ENCODE peak calls at places on chromosomes 13 and 19, in four cellular contexts. Z, U, G and R are unnamed samples.

GRCh38 chr13:24716011-24716410 is 35.8 kb downstream of the ATP12A start:
- DNase-seq in Z (no peak), U (no peak), G (no peak), R (no peak)

GRCh38 chr19:32615569-32615968 is 34.6 kb downstream of the PDCD5 start:
- DNase-seq in Z (no peak), U (no peak), G (no peak), R (no peak)

GRCh38 chr19:16367269-16367683 is 42.6 kb downstream of the KLF2 start:
- DNase-seq in Z (no peak), U (no peak), G (no peak), R (no peak)

GRCh38 chr19:9848761-9849160 is 13.6 kb downstream of the PIN1 start:
- DNase-seq in Z (no peak), U (no peak), G (no peak), R (peak; percentile 62)

GRCh38 chr19:54147676-54148075 is 10.1 kb downstream of the CNOT3 start:
- DNase-seq in Z (peak; percentile 28), U (no peak), G (no peak), R (no peak)

GRCh38 chr13:36297600-36298338 is at the start of gene CCDC169:
- DNase-seq in Z (peak; percentile 51), U (no peak), G (peak; percentile 78), R (peak; percentile 74)

GRCh38 chr13:20350380-20350763 is 118.3 kb upstream of the GJB6 start:
- DNase-seq in Z (no peak), U (no peak), G (no peak), R (no peak)

GRCh38 chr19:15379996-15380647 is 535 bp upstream of the AKAP8 start:
- DNase-seq in Z (peak; percentile 11), U (no peak), G (peak; percentile 65), R (no peak)

GRCh38 chr19:8174706-8175105 is 25.3 kb upstream of the FBN3 start:
- DNase-seq in Z (peak; percentile 31), U (peak; percentile 65), G (no peak), R (no peak)

GRCh38 chr19:45920458-45920857 is 5.9 kb upstream of the NANOS2 start:
- DNase-seq in Z (no peak), U (no peak), G (no peak), R (no peak)

GRCh38 chr19:12202250-12202649 is 39.4 kb downstream of the ZNF136 start:
- DNase-seq in Z (no peak), U (no peak), G (no peak), R (no peak)

GRCh38 chr13:99559560-99559959 is 58.3 kb downstream of the TM9SF2 start:
- DNase-seq in Z (no peak), U (no peak), G (no peak), R (no peak)

GRCh38 chr19:35124098-35125060 is 8.8 kb downstream of the FXYD3 start:
- DNase-seq in Z (peak; percentile 86), U (no peak), G (peak; percentile 96), R (peak; percentile 45)

GRCh38 chr13:91184244-91184926 is 163.1 kb upstream of the MIR17HG start:
- DNase-seq in Z (no peak), U (no peak), G (no peak), R (peak; percentile 4)

GRCh38 chr19:38378866-38379265 is 4.5 kb downstream of the PSMD8 start:
- DNase-seq in Z (peak; percentile 59), U (no peak), G (no peak), R (no peak)

GRCh38 chr19:17755533-17755885 is 4.2 kb downstream of the FCHO1 start:
- DNase-seq in Z (no peak), U (no peak), G (no peak), R (no peak)

GRCh38 chr19:17753976-17754375 is 2.7 kb downstream of the FCHO1 start:
- DNase-seq in Z (no peak), U (no peak), G (peak; percentile 53), R (no peak)

GRCh38 chr19:17752865-17753639 is 1.8 kb downstream of the FCHO1 start:
- DNase-seq in Z (no peak), U (no peak), G (no peak), R (no peak)

GRCh38 chr19:17755977-17756670 is 4.8 kb downstream of the FCHO1 start:
- DNase-seq in Z (peak; percentile 50), U (no peak), G (peak; percentile 45), R (peak; percentile 84)

DNA sequence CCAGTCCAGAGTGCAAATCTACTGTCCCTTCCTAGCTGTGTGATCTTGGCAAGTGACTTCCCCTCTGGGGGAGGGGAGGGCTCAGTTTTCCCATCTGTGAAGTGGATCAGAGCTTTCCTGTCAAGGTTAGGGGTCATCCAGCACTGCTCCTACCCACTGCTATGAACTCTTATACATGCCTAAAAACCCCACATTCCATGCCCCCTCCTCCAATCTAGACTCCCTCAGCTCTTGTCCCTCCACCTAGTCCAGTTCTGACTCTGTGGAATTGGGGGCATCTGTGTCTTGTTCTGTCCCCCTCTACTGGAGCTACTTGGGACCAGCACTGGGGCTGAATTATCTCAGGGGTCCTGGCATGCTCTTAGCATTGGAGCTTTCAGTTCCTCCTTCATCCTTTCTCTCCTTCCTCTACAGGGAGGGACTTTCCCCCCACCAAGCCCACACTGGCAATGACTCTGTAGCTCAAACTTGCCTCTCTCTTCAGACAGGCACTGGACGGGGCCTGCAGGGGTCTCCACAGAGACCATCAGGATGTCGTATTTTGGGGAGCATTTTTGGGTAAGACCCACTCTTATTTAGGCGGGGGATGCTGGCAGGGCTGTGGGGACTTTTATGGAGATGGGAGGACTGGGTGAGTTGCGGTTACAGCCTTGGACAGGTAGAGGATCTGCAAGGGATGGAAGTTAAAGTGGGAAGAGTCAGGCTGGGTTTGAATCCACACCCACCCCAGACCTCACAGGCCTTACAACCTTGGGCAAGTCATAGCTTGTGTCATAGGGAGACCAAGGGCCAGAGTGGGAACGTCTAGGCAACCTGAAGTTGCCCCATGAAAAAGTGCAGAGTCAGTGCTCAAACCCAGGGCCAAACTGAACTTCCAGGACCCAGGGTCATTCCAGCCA is 3.6 kb downstream of the FCHO1 start:
- DNase-seq in Z (no peak), U (no peak), G (no peak), R (no peak)
- TF ChIP-seq CTCF in Z (no peak), U (no peak), G (no peak), R (no peak)

GRCh38 chr13:42363941-42364612 is 92.1 kb downstream of the AKAP11 start:
- DNase-seq in Z (peak; percentile 17), U (no peak), G (no peak), R (no peak)
- TF ChIP-seq CTCF in Z (no peak), U (no peak), G (no peak), R (no peak)

GRCh38 chr13:85261757-85262346 is 537.4 kb downstream of the SLITRK6 start:
- DNase-seq in Z (peak; percentile 12), U (no peak), G (no peak), R (no peak)
- TF ChIP-seq CTCF in Z (peak; percentile 39), U (peak; percentile 36), G (peak; percentile 35), R (peak; percentile 45)

DNA sequence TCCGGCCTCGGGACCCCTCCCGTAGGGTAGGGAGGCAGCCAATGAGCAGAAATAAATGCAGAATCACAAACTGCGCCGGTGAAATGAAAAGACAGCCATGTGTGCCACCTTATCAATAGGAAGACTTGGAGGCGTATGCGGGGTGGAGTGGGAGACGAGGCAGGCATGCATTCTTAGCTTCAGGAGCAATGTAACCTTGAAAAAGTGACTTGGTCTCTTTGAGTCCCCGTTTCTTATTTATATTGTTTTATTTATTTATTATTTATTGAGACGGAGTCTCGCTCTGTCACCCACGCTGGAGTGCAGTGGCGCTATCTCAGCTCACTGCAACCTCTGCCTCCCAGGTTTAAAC is 16.0 kb downstream of the SSC5D start:
- DNase-seq in Z (no peak), U (no peak), G (no peak), R (no peak)
- TF ChIP-seq CTCF in Z (no peak), U (no peak), G (no peak), R (no peak)

GRCh38 chr19:1923319-1923718 is 17.7 kb upstream of the CSNK1G2 start:
- DNase-seq in Z (no peak), U (no peak), G (no peak), R (no peak)
- TF ChIP-seq CTCF in Z (no peak), U (no peak), G (no peak), R (no peak)

DNA sequence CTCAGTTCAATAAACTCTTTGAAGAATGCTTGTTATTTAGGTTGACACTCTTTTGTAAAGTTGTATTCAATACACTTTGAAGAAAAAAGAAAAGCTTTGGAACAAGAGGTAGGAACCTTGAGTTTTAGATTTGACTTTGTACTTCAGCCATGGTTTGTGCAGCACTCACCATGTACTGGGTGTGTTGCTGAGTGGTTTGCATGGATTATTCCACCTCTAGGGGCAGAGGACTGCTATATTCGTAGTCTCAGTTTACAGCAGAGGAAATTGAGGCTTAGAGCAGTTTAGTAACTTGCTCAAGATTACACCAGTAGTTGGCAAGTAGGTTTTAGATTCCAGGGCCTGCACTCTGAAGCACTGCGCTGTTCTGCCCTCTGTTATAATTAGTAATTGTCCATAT is 68.8 kb downstream of the DNAJC3 start:
- DNase-seq in Z (no peak), U (no peak), G (no peak), R (no peak)
- TF ChIP-seq CTCF in Z (no peak), U (peak; percentile 29), G (no peak), R (no peak)

GRCh38 chr13:30895773-30896172 is 10.3 kb upstream of the MEDAG start:
- DNase-seq in Z (peak; percentile 92), U (no peak), G (no peak), R (no peak)

GRCh38 chr13:30889196-30889690 is 16.8 kb upstream of the MEDAG start:
- DNase-seq in Z (no peak), U (no peak), G (no peak), R (no peak)

GRCh38 chr13:30898070-30898469 is 8.0 kb upstream of the MEDAG start:
- DNase-seq in Z (no peak), U (no peak), G (no peak), R (no peak)

GRCh38 chr13:30898721-30899188 is 7.3 kb upstream of the MEDAG start:
- DNase-seq in Z (peak; percentile 98), U (peak; percentile 83), G (peak; percentile 15), R (no peak)

DNA sequence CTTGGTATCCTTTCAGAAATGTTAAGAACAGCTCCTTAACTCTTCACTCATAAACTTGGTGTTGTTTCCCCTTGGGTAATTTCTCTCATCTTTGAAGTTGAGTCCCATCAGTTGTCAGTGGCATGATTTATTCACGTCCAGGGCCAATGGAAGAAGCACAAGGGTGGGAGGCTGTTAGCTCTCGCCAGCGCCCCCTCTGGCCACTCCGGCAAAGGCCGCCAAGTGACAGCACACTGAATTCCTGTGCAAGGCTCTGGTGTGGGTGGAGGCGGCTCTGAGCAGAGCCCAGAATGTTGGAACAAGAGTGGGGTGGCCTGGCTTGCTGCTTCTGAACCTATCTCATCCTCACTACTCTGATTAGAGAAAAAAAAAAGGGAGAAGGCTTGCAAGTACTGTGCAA is 13.1 kb upstream of the MEDAG start:
- DNase-seq in Z (peak; percentile 48), U (no peak), G (no peak), R (peak; percentile 75)
- TF ChIP-seq CTCF in Z (peak; percentile 54), U (peak; percentile 65), G (no peak), R (peak; percentile 57)

GRCh38 chr13:95155504-95155903 is 145.7 kb downstream of the ABCC4 start:
- DNase-seq in Z (no peak), U (no peak), G (no peak), R (no peak)

GRCh38 chr13:95154441-95154886 is 146.8 kb downstream of the ABCC4 start:
- DNase-seq in Z (no peak), U (no peak), G (no peak), R (no peak)

GRCh38 chr13:95155093-95155492 is 146.2 kb downstream of the ABCC4 start:
- DNase-seq in Z (no peak), U (no peak), G (no peak), R (no peak)

GRCh38 chr13:95153647-95154405 is 147.4 kb downstream of the ABCC4 start:
- DNase-seq in Z (peak; percentile 21), U (no peak), G (no peak), R (no peak)

GRCh38 chr13:95156208-95156607 is 145.0 kb downstream of the ABCC4 start:
- DNase-seq in Z (peak; percentile 17), U (no peak), G (no peak), R (no peak)
- TF ChIP-seq CTCF in Z (peak; percentile 40), U (peak; percentile 27), G (no peak), R (no peak)